ENCODE peak calls at places on chromosomes 7 and 10, in five cellular contexts. G is IMR-90, J is fibroblast of lung, S is endothelial cell, H is lower lobe of right lung. V is an unnamed sample.
A peak's percentile ranks its signal among the peaks of the same experiment; 100 is the strongest.

GRCh38 chr10:96422525-96422924 is 63.7 kb upstream of the OPALIN start:
- DNase-seq in S (no peak), G (no peak), H (no peak), J (no peak), V (no peak)

GRCh38 chr7:87056346-87056745 is 3.1 kb downstream of the ELAPOR2 start:
- DNase-seq in H (no peak), J (no peak), G (no peak), S (no peak), V (no peak)

GRCh38 chr10:74871595-74872382 is 45.4 kb downstream of the KAT6B start:
- DNase-seq in H (no peak), S (no peak), G (no peak), J (no peak), V (no peak)

GRCh38 chr10:683448-684071 is 5.9 kb downstream of the DIP2C start:
- DNase-seq in G (peak; percentile 99), J (peak; percentile 97), S (no peak), H (no peak), V (no peak)

GRCh38 chr7:45402480-45403218 is 171.5 kb upstream of the ADCY1 start:
- DNase-seq in S (no peak), H (no peak), G (peak; percentile 31), J (peak; percentile 77), V (no peak)

GRCh38 chr7:132614428-132615076 is 38.3 kb upstream of the PLXNA4 start:
- DNase-seq in J (peak; percentile 8), H (peak; percentile 49), S (peak; percentile 56), G (no peak), V (no peak)

GRCh38 chr7:36192050-36192824 is 39.2 kb downstream of the EEPD1 start:
- DNase-seq in G (peak; percentile 98), H (no peak), J (peak; percentile 92), S (no peak), V (peak; percentile 86)

GRCh38 chr7:54699715-54700114 is 59.3 kb downstream of the SEC61G start:
- DNase-seq in J (no peak), H (no peak), S (no peak), G (no peak), V (no peak)

GRCh38 chr7:66355762-66356161 is 150.6 kb downstream of the TPST1 start:
- DNase-seq in H (no peak), G (no peak), S (no peak), J (no peak), V (no peak)

GRCh38 chr7:147022056-147022455 is 905.5 kb downstream of the CNTNAP2 start:
- DNase-seq in H (no peak), S (no peak), G (no peak), J (no peak), V (no peak)

GRCh38 chr7:74282748-74283459 is 6.3 kb upstream of the CLIP2 start:
- DNase-seq in H (no peak), S (no peak), J (no peak), G (no peak), V (no peak)

GRCh38 chr10:76352300-76352699 is 920.9 kb downstream of the LRMDA start:
- DNase-seq in G (peak; percentile 96), S (no peak), J (peak; percentile 91), H (no peak), V (no peak)

GRCh38 chr10:76035728-76036409 is 604.4 kb downstream of the LRMDA start:
- DNase-seq in G (no peak), H (no peak), S (peak; percentile 16), J (no peak), V (no peak)

GRCh38 chr10:77756319-77757232 is 119.0 kb upstream of the KCNMA1 start:
- DNase-seq in J (peak; percentile 79), S (peak; percentile 57), H (no peak), G (peak; percentile 74), V (no peak)

GRCh38 chr7:74388880-74389415 is 64.8 kb upstream of the GTF2IRD1 start:
- DNase-seq in S (no peak), G (no peak), J (no peak), H (no peak), V (no peak)

GRCh38 chr7:129923709-129924108 is 29.1 kb downstream of the UBE2H start:
- DNase-seq in J (peak; percentile 52), H (no peak), S (no peak), G (peak; percentile 91), V (no peak)

GRCh38 chr7:42831051-42831952 is 80.6 kb downstream of the C7orf25 start:
- DNase-seq in G (peak; percentile 44), J (peak; percentile 85), S (peak; percentile 28), H (peak; percentile 49), V (no peak)

GRCh38 chr7:42832672-42833071 is 79.2 kb downstream of the C7orf25 start:
- DNase-seq in H (no peak), G (no peak), J (no peak), S (no peak), V (no peak)

GRCh38 chr7:42833411-42833810 is 78.5 kb downstream of the C7orf25 start:
- DNase-seq in S (no peak), G (no peak), J (no peak), H (no peak), V (no peak)

GRCh38 chr7:42831953-42832522 is 79.8 kb downstream of the C7orf25 start:
- DNase-seq in G (no peak), J (no peak), H (no peak), S (no peak), V (no peak)
- TF ChIP-seq CTCF in G (no peak), J (no peak), H (no peak), S (no peak), V (no peak)

DNA sequence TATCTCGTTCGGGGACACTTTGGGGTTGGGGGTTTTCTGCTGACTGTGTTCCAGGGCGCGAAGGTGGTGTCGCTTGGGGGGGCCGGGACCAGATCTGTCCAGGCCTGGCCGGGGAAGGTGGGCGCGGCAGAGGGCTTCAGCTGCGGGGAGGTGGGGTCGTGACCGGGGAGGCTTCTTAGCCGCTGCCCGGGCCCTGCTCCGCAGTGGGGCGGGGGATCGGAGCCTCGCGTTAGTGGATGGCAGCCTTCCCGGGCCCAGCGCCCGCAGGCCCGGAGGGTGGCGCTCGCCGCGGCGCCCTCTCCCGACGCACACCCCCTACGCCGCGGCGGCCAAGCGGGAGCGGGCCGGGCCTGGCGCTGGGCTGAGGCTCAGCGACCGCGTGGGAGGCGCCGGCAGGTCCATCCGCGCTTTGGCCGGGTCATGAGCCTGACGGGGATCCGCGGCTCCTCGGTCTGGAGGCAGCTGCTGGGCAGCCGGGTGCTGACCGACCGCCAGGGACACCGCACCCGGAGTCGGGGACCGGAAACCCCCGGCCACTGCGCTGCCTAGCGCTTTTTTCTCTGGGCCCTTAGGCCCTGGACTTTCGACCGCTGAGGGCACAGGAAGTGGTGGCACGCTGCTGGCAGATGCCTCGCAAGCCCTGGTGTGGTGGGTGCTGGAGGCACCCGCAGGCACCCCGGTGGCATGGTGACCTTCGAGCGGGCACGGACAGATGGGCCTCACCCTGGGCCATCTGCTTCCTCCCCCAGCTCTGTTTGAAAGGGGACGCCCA is 1.2 kb downstream of the AGAP3 start:
- DNase-seq in J (peak; percentile 62), G (peak; percentile 52), S (no peak), H (peak; percentile 76), V (no peak)
- TF ChIP-seq CTCF in J (peak; percentile 2), G (peak; percentile 48), S (no peak), H (peak; percentile 42), V (peak; percentile 13)

GRCh38 chr7:77327932-77328628 is 88.1 kb downstream of the GSAP start:
- DNase-seq in S (no peak), G (no peak), H (no peak), J (no peak), V (no peak)
- TF ChIP-seq CTCF in S (no peak), G (no peak), H (no peak), J (no peak), V (no peak)

DNA sequence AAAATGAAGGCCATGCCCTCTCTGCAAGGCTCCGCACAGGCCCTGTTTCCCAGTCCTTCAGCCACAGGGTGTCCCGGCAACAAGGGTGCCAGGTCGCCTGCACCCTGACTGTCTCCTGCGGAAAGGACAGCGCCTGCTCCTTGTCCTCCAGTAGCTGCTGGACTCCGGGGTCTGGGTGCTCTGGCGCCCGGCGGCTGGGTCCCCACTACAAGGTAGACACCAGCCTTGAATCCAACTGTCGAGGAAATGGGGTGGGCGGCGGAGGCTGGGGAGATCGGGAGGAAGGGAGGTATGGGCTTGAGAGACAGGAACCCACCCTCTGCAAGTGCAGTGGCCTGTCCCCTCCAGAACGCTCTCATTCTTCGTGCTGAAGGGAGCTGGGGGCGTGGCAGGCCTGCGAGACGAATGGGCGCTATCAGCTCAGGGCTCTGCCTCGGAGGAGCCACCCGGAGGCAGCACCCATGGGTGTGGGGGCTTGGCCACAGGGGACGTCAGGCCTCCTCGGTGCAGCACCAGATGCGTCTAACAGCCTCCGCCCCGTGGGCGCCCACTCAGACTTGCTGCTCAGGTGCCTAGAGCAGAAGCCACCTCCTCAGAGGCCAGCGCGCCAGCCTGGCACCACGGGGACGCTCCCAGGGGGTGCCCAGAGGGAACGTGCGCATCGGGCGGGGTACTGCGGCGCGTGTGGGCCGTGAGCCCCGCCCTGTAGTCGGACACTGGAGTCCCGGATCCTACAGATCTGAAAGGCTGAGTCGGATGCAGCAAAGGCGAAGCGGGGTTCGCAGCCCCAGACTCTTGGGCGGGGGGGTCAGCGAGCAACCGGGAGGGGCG is 15.6 kb downstream of the ADAM8 start:
- DNase-seq in H (peak; percentile 85), G (no peak), J (no peak), S (no peak), V (no peak)
- TF ChIP-seq CTCF in H (no peak), G (no peak), J (no peak), S (no peak), V (no peak)

DNA sequence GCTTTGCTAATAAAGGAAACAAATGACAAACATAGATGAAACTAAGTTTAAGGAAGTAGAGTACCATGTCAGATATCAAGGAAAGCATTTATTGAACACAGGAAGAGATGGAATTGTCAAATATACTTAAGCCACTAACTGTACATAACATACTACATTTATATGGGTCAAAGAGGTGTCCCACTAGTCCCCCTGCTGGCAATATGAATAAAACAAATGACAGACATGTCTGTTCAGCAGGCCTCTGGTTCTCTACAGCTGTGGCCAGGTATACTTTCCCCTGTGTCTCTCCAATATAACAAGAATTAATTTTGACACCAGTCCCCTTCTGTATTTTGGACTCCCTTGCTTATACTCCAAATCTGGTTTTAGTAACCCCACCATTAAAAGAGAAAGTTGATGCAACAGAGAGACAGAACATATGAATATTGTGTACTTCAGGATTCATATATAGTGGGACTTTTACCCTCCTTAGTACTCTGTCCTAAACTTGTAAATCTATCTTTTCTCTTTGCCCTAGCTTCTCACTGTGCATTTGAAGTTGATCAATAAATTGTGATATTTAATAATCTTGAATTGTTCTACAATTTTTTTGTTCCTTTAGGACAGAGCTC is 42.9 kb downstream of the CD36 start:
- DNase-seq in G (peak; percentile 35), H (no peak), J (peak; percentile 59), S (peak; percentile 10), V (no peak)
- TF ChIP-seq CTCF in G (peak; percentile 56), H (peak; percentile 45), J (peak; percentile 59), S (no peak), V (peak; percentile 60)

GRCh38 chr7:101869901-101870290 is 52.5 kb downstream of the CUX1 start:
- DNase-seq in G (no peak), H (no peak), J (no peak), S (no peak), V (no peak)

GRCh38 chr7:101868191-101868950 is 50.9 kb downstream of the CUX1 start:
- DNase-seq in G (no peak), H (no peak), J (peak; percentile 40), S (no peak), V (no peak)

GRCh38 chr7:101871351-101871750 is 53.9 kb downstream of the CUX1 start:
- DNase-seq in G (no peak), J (no peak), H (no peak), S (no peak), V (no peak)

GRCh38 chr7:101869026-101869900 is 51.8 kb downstream of the CUX1 start:
- DNase-seq in H (no peak), J (no peak), G (no peak), S (peak; percentile 21), V (no peak)

GRCh38 chr7:101870361-101871062 is 53.1 kb downstream of the CUX1 start:
- DNase-seq in H (no peak), J (peak; percentile 27), S (no peak), G (peak; percentile 59), V (no peak)
- TF ChIP-seq CTCF in H (no peak), J (no peak), S (no peak), G (peak; percentile 10), V (no peak)

V was measured in CD14-positive monocyte.